ENCODE peak calls at places on chromosomes 13 and 19, in ten cellular contexts. L is esophagus squamous epithelium, Y is SK-N-SH, U is astrocyte, T is Peyer's patch, H is IMR-90, Q is neural progenitor cell, A is stomach, E is left lung, F is H1. O is an unnamed sample.

GRCh38 chr13:59734393-59734792 is 429.3 kb downstream of the DIAPH3 start:
- DNase-seq in L (no peak), Y (no peak), U (no peak), T (no peak), H (no peak), Q (peak; percentile 44), A (no peak), E (no peak), F (no peak), O (no peak)

GRCh38 chr13:105642511-105642958 is 892.9 kb downstream of the EFNB2 start:
- DNase-seq in L (no peak), Y (no peak), U (peak; percentile 77), T (no peak), H (peak; percentile 7), Q (no peak), A (no peak), E (no peak), F (no peak), O (no peak)

GRCh38 chr13:81382236-81382635 is 1041.3 kb upstream of the SPRY2 start:
- DNase-seq in L (no peak), Y (no peak), U (no peak), T (no peak), H (no peak), Q (peak; percentile 5), A (no peak), E (no peak), F (no peak), O (no peak)

GRCh38 chr19:2512523-2513431 is 36.9 kb downstream of the GADD45B start:
- DNase-seq in L (no peak), Y (no peak), U (no peak), T (no peak), H (no peak), Q (no peak), A (peak; percentile 52), E (peak; percentile 55), F (no peak), O (no peak)

GRCh38 chr13:98540476-98540875 is 36.4 kb downstream of the STK24 start:
- DNase-seq in L (no peak), Y (no peak), U (peak; percentile 22), T (peak; percentile 34), H (no peak), Q (no peak), A (no peak), E (no peak), F (no peak), O (no peak)

GRCh38 chr13:111512707-111513106 is 192.3 kb downstream of the TEX29 start:
- DNase-seq in L (no peak), Y (no peak), U (no peak), T (no peak), H (no peak), Q (no peak), A (no peak), E (no peak), F (no peak), O (no peak)

GRCh38 chr13:85140192-85140591 is 659.0 kb downstream of the SLITRK6 start:
- DNase-seq in L (no peak), Y (no peak), U (no peak), T (no peak), H (no peak), Q (no peak), A (no peak), E (no peak), F (no peak), O (peak; percentile 55)

GRCh38 chr13:84131249-84131648 is 249.0 kb upstream of the SLITRK1 start:
- DNase-seq in L (no peak), Y (no peak), U (no peak), T (no peak), H (no peak), Q (no peak), A (no peak), E (no peak), F (no peak), O (no peak)

GRCh38 chr13:111850976-111851375 is 216.0 kb upstream of the SOX1 start:
- DNase-seq in L (no peak), Y (no peak), U (no peak), T (no peak), H (no peak), Q (no peak), A (no peak), E (no peak), F (peak; percentile 20), O (no peak)

GRCh38 chr13:113405481-113406300 is 41.8 kb upstream of the GRTP1 start:
- DNase-seq in L (no peak), Y (no peak), U (no peak), T (peak; percentile 39), H (no peak), Q (no peak), A (no peak), E (peak; percentile 61), F (no peak), O (no peak)

GRCh38 chr13:61880576-61881283 is 465.1 kb upstream of the PCDH20 start:
- DNase-seq in L (no peak), Y (peak; percentile 24), U (no peak), T (no peak), H (peak; percentile 5), Q (peak; percentile 59), A (peak; percentile 36), E (no peak), F (no peak), O (no peak)

GRCh38 chr13:47708386-47708785 is 292.7 kb downstream of the SUCLA2 start:
- DNase-seq in L (no peak), Y (no peak), U (peak; percentile 43), T (no peak), H (peak; percentile 49), Q (no peak), A (no peak), E (no peak), F (no peak), O (peak; percentile 52)

GRCh38 chr13:21849323-21849722 is 178.4 kb downstream of the FGF9 start:
- DNase-seq in L (no peak), Y (peak; percentile 26), U (no peak), T (peak; percentile 62), H (peak; percentile 43), Q (peak; percentile 45), A (no peak), E (no peak), F (no peak), O (peak; percentile 31)

GRCh38 chr13:39913928-39914327 is 258.5 kb downstream of the COG6 start:
- DNase-seq in L (no peak), Y (no peak), U (no peak), T (no peak), H (no peak), Q (no peak), A (no peak), E (no peak), F (no peak), O (no peak)

GRCh38 chr19:28217064-28217463 is 995.9 kb downstream of the UQCRFS1 start:
- DNase-seq in L (no peak), Y (no peak), U (no peak), T (no peak), H (no peak), Q (peak; percentile 39), A (no peak), E (no peak), F (peak; percentile 56), O (no peak)

GRCh38 chr19:1748115-1748702 is 5.1 kb upstream of the ONECUT3 start:
- DNase-seq in L (no peak), Y (no peak), U (no peak), T (peak; percentile 68), H (no peak), Q (no peak), A (peak; percentile 61), E (peak; percentile 74), F (peak; percentile 88), O (peak; percentile 54)

GRCh38 chr13:95650691-95651090 is 6.2 kb upstream of the DZIP1 start:
- DNase-seq in L (no peak), Y (no peak), U (no peak), T (no peak), H (no peak), Q (no peak), A (no peak), E (no peak), F (no peak), O (no peak)

GRCh38 chr13:114151565-114152284 is 19.3 kb upstream of the RASA3 start:
- DNase-seq in L (no peak), Y (no peak), U (no peak), T (peak; percentile 92), H (no peak), Q (no peak), A (peak; percentile 82), E (peak; percentile 80), F (no peak), O (peak; percentile 84)

GRCh38 chr19:45947926-45948325 is 25.7 kb downstream of the NOVA2 start:
- DNase-seq in L (no peak), Y (no peak), U (peak; percentile 90), T (no peak), H (peak; percentile 36), Q (no peak), A (no peak), E (no peak), F (no peak), O (no peak)

GRCh38 chr19:5536337-5536894 is 31.3 kb downstream of the TINCR start:
- DNase-seq in L (no peak), Y (peak; percentile 83), U (peak; percentile 54), T (no peak), H (peak; percentile 33), Q (peak; percentile 97), A (peak; percentile 84), E (peak; percentile 82), F (peak; percentile 91), O (peak; percentile 46)
- H3K27ac ChIP-seq in L (peak overlapping the region; percentile 32), Y (no peak overlapping the region), U (no peak overlapping the region), T (no peak overlapping the region), H (no peak overlapping the region), Q (no peak overlapping the region), A (no peak overlapping the region), E (no peak overlapping the region), F (peak overlapping the region; percentile 41), O (peak overlapping the region; percentile 68)

GRCh38 chr19:18586311-18586710 is 2.3 kb upstream of the REX1BD start:
- DNase-seq in L (no peak), Y (no peak), U (no peak), T (no peak), H (no peak), Q (no peak), A (no peak), E (no peak), F (no peak), O (no peak)
- TF ChIP-seq CTCF in L (no peak), Y (no peak), U (no peak), T (no peak), H (no peak), Q (no peak), A (no peak), E (no peak), F (no peak), O (no peak)

DNA sequence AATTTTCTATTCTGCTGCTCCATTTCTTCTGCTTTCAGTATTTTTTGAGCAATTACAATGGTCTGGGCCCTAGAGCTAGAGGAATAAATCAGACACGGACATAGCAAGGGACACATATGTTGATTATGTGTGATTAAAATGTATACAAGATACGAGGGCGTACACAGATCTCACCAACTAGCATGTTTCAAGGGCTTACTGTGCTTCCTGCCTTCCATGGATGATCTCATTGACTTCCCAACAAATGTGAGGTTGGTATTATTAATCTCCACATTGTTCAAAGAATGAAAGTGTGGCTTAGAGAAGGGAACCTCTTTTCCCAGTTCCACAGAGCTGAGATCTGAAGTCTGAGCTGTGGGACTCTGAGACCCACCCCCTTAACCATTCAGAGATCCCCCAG is 9.2 kb downstream of the PLD3 start:
- DNase-seq in L (no peak), Y (no peak), U (no peak), T (no peak), H (peak; percentile 54), Q (no peak), A (no peak), E (no peak), F (no peak), O (no peak)
- H3K27ac ChIP-seq in L (no peak overlapping the region), Y (no peak overlapping the region), U (no peak overlapping the region), T (no peak overlapping the region), H (no peak overlapping the region), Q (no peak overlapping the region), A (no peak overlapping the region), E (no peak overlapping the region), F (no peak overlapping the region), O (peak overlapping the region; percentile 11)

GRCh38 chr19:58372311-58373133 is 8.3 kb downstream of the ZNF837 start:
- DNase-seq in L (no peak), Y (no peak), U (no peak), T (no peak), H (no peak), Q (no peak), A (no peak), E (peak; percentile 43), F (no peak), O (no peak)
- TF ChIP-seq CTCF in L (no peak), Y (peak; percentile 34), U (no peak), T (no peak), H (peak; percentile 19), Q (no peak), A (no peak), E (no peak), F (peak; percentile 43), O (no peak)

O was measured in RWPE1.